ENCODE peak calls at places on chromosomes 5 and 9, in four cellular contexts. M is epithelial cell of esophagus, U is AG09309, R is adrenal gland. H is an unnamed sample.

GRCh38 chr5:75062925-75063531 is 10.7 kb upstream of the GCNT4 start:
- DNase-seq in U (no peak), M (no peak), R (no peak), H (no peak)

GRCh38 chr9:121650220-121651013 is 1.0 kb upstream of the DAB2IP start:
- DNase-seq in R (no peak), U (no peak), M (peak), H (peak)

GRCh38 chr9:130186051-130186450 is 13.8 kb downstream of the NCS1 start:
- DNase-seq in R (no peak), U (no peak), M (no peak), H (no peak)

GRCh38 chr5:115461506-115462290 is 82.9 kb downstream of the FEM1C start:
- DNase-seq in R (no peak), M (peak), U (no peak), H (peak)

GRCh38 chr9:126000731-126001580 is 253.8 kb downstream of the PBX3 start:
- DNase-seq in U (no peak), M (no peak), R (no peak), H (no peak)

GRCh38 chr9:91900057-91900816 is 49.8 kb downstream of the ROR2 start:
- DNase-seq in M (no peak), R (peak), U (no peak), H (no peak)

GRCh38 chr5:79181419-79182022 is 54.4 kb upstream of the JMY start:
- DNase-seq in U (no peak), M (peak), R (no peak), H (peak)

GRCh38 chr5:172644229-172644628 is 3.2 kb downstream of the NEURL1B start:
- DNase-seq in U (no peak), M (no peak), R (no peak), H (no peak)

GRCh38 chr9:131395745-131396479 is 2.0 kb downstream of the PRRC2B start:
- DNase-seq in R (no peak), M (peak), U (no peak), H (peak)

GRCh38 chr5:6311568-6312501 is 66.5 kb downstream of the MED10 start:
- DNase-seq in U (no peak), M (no peak), R (no peak), H (no peak)

GRCh38 chr5:138844812-138845513 is 30.2 kb downstream of the LRRTM2 start:
- DNase-seq in M (peak), R (no peak), U (peak), H (peak)

GRCh38 chr5:117318528-117318927 is 743.9 kb upstream of the SEMA6A start:
- DNase-seq in R (no peak), U (no peak), M (peak), H (no peak)
- TF ChIP-seq CTCF in R (no peak), U (no peak), M (peak), H (no peak)

DNA sequence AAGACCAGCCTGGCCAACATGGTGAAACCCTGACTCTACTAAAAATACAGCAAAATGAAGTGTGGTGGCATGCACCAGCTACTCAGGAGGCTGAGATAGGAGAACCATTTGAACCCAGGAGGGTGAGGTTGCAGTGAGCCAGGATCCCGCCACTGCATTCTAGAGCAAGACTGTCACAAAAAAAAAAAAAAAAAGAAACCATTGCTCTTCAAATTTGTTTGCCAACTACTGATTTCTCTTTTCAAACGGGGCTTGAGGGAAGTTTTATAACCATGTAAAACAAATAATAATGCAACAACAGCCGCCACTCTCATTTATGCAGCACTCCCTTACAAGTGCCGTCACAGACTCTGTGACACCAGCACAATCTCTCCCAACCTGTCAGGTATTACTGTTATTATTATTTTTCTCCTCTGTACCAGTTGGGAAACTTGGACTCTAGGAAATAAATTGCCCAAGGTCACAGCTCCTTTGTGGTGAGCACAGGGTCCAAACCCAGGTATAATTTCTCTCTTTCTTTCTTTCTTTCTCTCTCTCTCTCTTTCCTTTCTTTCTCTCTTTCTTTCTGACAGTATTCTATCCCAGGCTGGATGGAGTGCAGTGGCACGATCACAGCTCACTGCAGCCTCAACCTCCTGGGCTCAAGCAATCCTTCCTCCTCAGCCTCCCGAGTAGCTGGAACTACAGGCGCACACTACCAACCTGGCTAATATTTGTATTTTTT is 25.4 kb downstream of the SERINC5 start:
- DNase-seq in U (no peak), M (no peak), R (no peak), H (no peak)
- TF ChIP-seq CTCF in U (no peak), M (no peak), R (no peak), H (no peak)

GRCh38 chr9:120541921-120542320 is 38.0 kb downstream of the CDK5RAP2 start:
- DNase-seq in U (no peak), R (no peak), M (no peak), H (no peak)
- TF ChIP-seq CTCF in U (no peak), R (no peak), M (no peak), H (no peak)

GRCh38 chr5:42896523-42896922 is 84.8 kb upstream of the SELENOP start:
- DNase-seq in R (no peak), M (no peak), U (no peak), H (no peak)

GRCh38 chr5:42888771-42889170 is 77.1 kb upstream of the SELENOP start:
- DNase-seq in R (no peak), M (no peak), U (no peak), H (no peak)

GRCh38 chr5:42898760-42899159 is 87.1 kb upstream of the SELENOP start:
- DNase-seq in R (no peak), U (no peak), M (no peak), H (no peak)

GRCh38 chr5:42889311-42889933 is 77.7 kb upstream of the SELENOP start:
- DNase-seq in U (peak), R (peak), M (peak), H (peak)

DNA sequence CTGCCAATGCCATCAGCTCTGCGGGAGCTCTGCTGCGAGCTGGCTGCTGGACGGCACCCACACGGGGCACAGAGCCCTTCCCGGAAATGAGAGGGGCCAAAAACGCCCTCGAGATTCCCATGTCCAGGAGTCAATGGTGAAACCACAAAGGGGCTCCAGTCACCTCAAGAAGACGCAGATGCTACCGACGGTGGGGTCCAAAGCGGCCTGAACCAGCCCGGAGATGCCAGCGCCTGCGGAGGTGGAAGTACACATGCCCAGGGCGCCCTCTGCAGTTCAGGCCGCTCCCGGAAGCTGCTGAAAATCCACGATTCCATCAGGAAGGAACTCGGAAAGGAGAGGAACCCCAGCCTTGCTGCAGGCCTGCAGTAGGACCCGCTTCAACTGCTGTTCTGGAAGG is 82.4 kb upstream of the SELENOP start:
- DNase-seq in R (peak), U (no peak), M (no peak), H (no peak)
- TF ChIP-seq CTCF in R (no peak), U (peak), M (peak), H (no peak)

GRCh38 chr5:35183243-35183955 is 46.9 kb downstream of the PRLR start:
- DNase-seq in M (peak), U (no peak), R (peak), H (peak)
- TF ChIP-seq CTCF in M (no peak), U (peak), R (peak), H (peak)

GRCh38 chr5:150573867-150574817 is 66.2 kb downstream of the NDST1 start:
- DNase-seq in U (no peak), M (no peak), R (no peak), H (no peak)
- TF ChIP-seq CTCF in U (peak), M (no peak), R (no peak), H (no peak)

DNA sequence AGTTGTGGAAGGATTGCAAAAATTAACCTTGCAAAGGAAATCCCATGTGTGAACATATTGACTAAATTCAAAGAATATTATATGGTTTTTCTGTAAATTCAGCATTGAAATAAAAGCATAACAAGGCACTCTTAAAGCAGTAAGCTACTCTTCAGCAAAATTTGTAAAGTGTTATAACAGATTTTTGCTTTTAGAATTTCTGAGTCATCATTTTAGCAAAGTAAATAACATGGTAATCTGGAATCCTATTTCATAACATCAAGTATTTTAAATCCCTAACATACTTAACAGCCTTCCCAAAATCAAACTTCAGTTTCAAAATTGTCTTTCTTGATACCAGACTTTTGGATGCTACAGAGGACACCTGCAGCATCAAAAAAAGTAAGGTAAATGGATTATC is 436.0 kb upstream of the CDH9 start:
- DNase-seq in U (no peak), R (no peak), M (no peak), H (no peak)
- TF ChIP-seq CTCF in U (no peak), R (no peak), M (no peak), H (no peak)

GRCh38 chr5:60382761-60383160 is 317.2 kb downstream of the DEPDC1B start:
- DNase-seq in U (peak), R (no peak), M (peak), H (peak)
- TF ChIP-seq CTCF in U (peak), R (no peak), M (peak), H (peak)

GRCh38 chr5:1806974-1807373 is 5.8 kb downstream of the NDUFS6 start:
- DNase-seq in R (no peak), U (no peak), M (no peak), H (no peak)

GRCh38 chr5:1809416-1810035 is 8.3 kb downstream of the NDUFS6 start:
- DNase-seq in R (no peak), U (no peak), M (no peak), H (no peak)

GRCh38 chr5:1806199-1806598 is 5.0 kb downstream of the NDUFS6 start:
- DNase-seq in U (no peak), R (no peak), M (no peak), H (no peak)

GRCh38 chr5:1808466-1808865 is 7.3 kb downstream of the NDUFS6 start:
- DNase-seq in R (no peak), U (no peak), M (peak), H (peak)

DNA sequence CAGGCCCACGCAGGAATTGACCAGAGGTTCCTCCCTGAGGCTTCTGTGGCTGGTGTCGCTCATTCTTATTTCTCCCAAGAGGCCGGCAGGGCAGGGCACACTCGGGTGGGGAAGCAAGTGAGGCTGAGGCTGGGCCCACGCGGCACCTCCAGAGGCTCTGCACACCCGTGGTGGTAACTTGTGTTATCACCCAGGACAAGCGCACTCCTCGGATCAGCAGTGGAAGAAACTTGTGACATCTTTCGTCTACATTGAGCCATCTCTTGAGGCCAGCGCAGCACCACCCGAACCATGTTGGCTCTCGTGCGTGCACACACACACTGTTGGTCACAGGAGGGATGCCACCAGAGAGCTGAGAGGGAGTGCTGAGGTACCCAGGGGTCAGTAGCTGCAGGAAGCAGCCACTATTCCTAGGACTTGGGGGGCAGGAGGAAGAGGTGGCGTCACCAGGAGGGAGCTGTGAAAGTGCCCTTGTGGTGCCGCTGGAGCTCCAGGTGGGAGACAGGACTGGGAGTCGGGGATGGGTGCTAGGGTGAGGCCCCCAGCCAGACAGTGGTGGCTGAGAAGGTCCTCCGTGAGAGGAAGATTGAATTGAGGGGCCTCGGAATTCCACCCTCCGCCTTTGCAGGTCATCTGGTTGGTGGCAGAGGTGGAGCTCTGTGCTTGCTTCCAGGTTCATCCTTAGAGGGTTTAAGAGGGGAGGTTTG is 6.4 kb downstream of the NDUFS6 start:
- DNase-seq in U (no peak), R (no peak), M (no peak), H (no peak)
- TF ChIP-seq CTCF in U (no peak), R (no peak), M (no peak), H (no peak)

DNA sequence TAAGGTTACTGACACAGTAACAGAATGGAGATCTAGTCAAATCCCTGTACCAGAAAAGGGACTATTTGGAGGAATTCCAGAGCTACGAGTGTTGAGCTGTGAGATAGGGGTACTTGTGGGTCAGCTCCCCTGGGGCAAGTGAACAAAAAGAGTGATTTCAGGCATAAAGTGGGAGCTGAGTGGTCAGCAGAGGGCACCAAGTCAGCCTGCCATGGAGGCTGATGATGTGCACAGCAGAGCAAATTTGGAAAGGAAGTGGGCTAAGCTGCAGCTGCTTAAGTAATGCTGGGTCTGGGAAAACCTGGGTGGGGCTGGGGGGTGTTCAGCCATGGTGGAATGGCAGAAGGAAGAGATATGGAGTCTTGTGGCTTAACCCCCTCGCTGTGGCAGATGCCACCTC is 327.9 kb downstream of the NTRK2 start:
- DNase-seq in U (no peak), M (no peak), R (no peak), H (no peak)
- TF ChIP-seq CTCF in U (no peak), M (no peak), R (no peak), H (no peak)